ENCODE peak calls at places on chromosomes 13 and 19, in four cellular contexts. One of them, this sample, is unnamed.

GRCh38 chr13:30456290-30456689 is 9.4 kb downstream of the HMGB1 start:
- DNase-seq in IMR-90: no peak
- DNase-seq in choroid plexus epithelial cell: no peak
- DNase-seq in body of pancreas: no peak
- DNase-seq in this sample: no peak

GRCh38 chr13:33092422-33092987 is 76.3 kb downstream of the KL start:
- DNase-seq in IMR-90: no peak
- DNase-seq in body of pancreas: no peak
- DNase-seq in choroid plexus epithelial cell: no peak
- DNase-seq in this sample: no peak

GRCh38 chr19:40274585-40275544 is 10.3 kb downstream of the AKT2 start:
- DNase-seq in choroid plexus epithelial cell: no peak
- DNase-seq in body of pancreas: no peak
- DNase-seq in IMR-90: no peak
- DNase-seq in this sample: no peak

GRCh38 chr19:44255705-44256411 is 3.8 kb upstream of the ZNF233 start:
- DNase-seq in body of pancreas: no peak
- DNase-seq in IMR-90: no peak
- DNase-seq in choroid plexus epithelial cell: no peak
- DNase-seq in this sample: no peak

GRCh38 chr19:15673176-15673654 is 328 bp downstream of the CYP4F12 start:
- DNase-seq in body of pancreas: no peak
- DNase-seq in IMR-90: no peak
- DNase-seq in choroid plexus epithelial cell: no peak
- DNase-seq in this sample: no peak

GRCh38 chr13:74070065-74070464 is 64.1 kb downstream of the KLF12 start:
- DNase-seq in choroid plexus epithelial cell: no peak
- DNase-seq in IMR-90: no peak
- DNase-seq in body of pancreas: no peak
- DNase-seq in this sample: no peak

GRCh38 chr13:29581666-29582065 is 13.8 kb downstream of the SLC7A1 start:
- DNase-seq in IMR-90: no peak
- DNase-seq in choroid plexus epithelial cell: no peak
- DNase-seq in body of pancreas: no peak
- DNase-seq in this sample: no peak

GRCh38 chr19:15779756-15780476 is 7.5 kb upstream of the OR10H5 start:
- DNase-seq in IMR-90: no peak
- DNase-seq in body of pancreas: peak
- DNase-seq in choroid plexus epithelial cell: peak
- DNase-seq in this sample: no peak

GRCh38 chr13:98368019-98368418 is 190.9 kb upstream of the RNF113B start:
- DNase-seq in body of pancreas: no peak
- DNase-seq in IMR-90: peak
- DNase-seq in choroid plexus epithelial cell: peak
- DNase-seq in this sample: no peak

GRCh38 chr13:27379126-27379525 is 45.3 kb upstream of the GTF3A start:
- DNase-seq in choroid plexus epithelial cell: no peak
- DNase-seq in IMR-90: no peak
- DNase-seq in body of pancreas: no peak
- DNase-seq in this sample: no peak

GRCh38 chr19:46413262-46414031 is at the start of gene CCDC8:
- DNase-seq in body of pancreas: peak
- DNase-seq in IMR-90: peak
- DNase-seq in choroid plexus epithelial cell: peak
- DNase-seq in this sample: peak

GRCh38 chr13:80303225-80303811 is 37.6 kb downstream of the SPRY2 start:
- DNase-seq in choroid plexus epithelial cell: no peak
- DNase-seq in body of pancreas: no peak
- DNase-seq in IMR-90: no peak
- DNase-seq in this sample: no peak

GRCh38 chr13:38979891-38980627 is 10.6 kb downstream of the STOML3 start:
- DNase-seq in body of pancreas: peak
- DNase-seq in choroid plexus epithelial cell: peak
- DNase-seq in IMR-90: no peak
- DNase-seq in this sample: no peak

GRCh38 chr13:110531671-110532083 is 29.8 kb downstream of the RAB20 start:
- DNase-seq in choroid plexus epithelial cell: no peak
- DNase-seq in IMR-90: no peak
- DNase-seq in body of pancreas: no peak
- DNase-seq in this sample: no peak

GRCh38 chr19:39845621-39846175 is 481 bp downstream of the FBL start:
- DNase-seq in choroid plexus epithelial cell: peak
- DNase-seq in body of pancreas: no peak
- DNase-seq in IMR-90: no peak
- DNase-seq in this sample: no peak

GRCh38 chr13:114008964-114009589 is 35.2 kb upstream of the C13orf46 start:
- DNase-seq in IMR-90: no peak
- DNase-seq in choroid plexus epithelial cell: no peak
- DNase-seq in body of pancreas: no peak
- DNase-seq in this sample: no peak

GRCh38 chr19:33616346-33616745 is 5.4 kb upstream of the CHST8 start:
- DNase-seq in body of pancreas: no peak
- DNase-seq in IMR-90: no peak
- DNase-seq in choroid plexus epithelial cell: no peak
- DNase-seq in this sample: no peak

GRCh38 chr13:68727788-68728187 is 1379.8 kb upstream of the ATXN8OS start:
- DNase-seq in IMR-90: no peak
- DNase-seq in choroid plexus epithelial cell: no peak
- DNase-seq in body of pancreas: no peak
- DNase-seq in this sample: no peak

DNA sequence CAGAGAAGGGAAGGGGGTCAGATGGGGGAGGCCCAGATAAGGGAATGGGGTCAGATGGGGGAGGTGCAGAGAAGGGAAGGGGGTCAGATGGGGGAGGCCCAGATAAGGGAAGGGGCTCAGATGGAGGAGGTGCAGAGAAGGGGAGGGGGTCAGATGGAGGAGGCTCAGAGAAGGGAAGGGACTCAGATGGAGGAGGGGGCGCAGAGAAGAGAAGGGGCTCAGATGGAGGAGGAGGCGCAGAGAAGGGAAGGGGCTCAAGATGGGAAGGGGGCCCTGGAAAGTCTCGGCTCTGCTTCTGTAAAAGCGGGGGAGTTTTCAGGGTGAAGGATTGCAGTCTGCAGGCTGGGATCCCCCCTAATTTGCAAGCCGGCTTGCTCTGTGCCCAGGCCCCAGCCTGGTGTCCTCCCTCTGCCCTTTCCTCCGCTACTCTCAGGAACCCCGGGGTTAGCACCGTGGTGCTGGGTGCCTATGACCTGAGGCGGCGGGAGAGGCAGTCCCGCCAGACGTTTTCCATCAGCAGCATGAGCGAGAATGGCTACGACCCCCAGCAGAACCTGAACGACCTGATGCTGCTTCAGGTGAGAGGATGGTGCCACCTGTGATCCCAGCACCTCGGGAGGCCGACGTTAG is 1.6 kb downstream of the AZU1 start:
- DNase-seq in IMR-90: no peak
- DNase-seq in choroid plexus epithelial cell: no peak
- DNase-seq in body of pancreas: no peak
- DNase-seq in this sample: no peak
- H3K4me3 ChIP-seq in IMR-90: no peak
- H3K4me3 ChIP-seq in choroid plexus epithelial cell: no peak
- H3K4me3 ChIP-seq in body of pancreas: no peak
- H3K4me3 ChIP-seq in this sample: no peak

GRCh38 chr13:99766641-99767045 is 204.9 kb downstream of the ZIC5 start:
- DNase-seq in body of pancreas: no peak
- DNase-seq in choroid plexus epithelial cell: peak
- DNase-seq in IMR-90: no peak
- DNase-seq in this sample: no peak
- TF ChIP-seq CTCF in body of pancreas: no peak
- TF ChIP-seq CTCF in choroid plexus epithelial cell: peak
- TF ChIP-seq CTCF in IMR-90: no peak
- TF ChIP-seq CTCF in this sample: peak

DNA sequence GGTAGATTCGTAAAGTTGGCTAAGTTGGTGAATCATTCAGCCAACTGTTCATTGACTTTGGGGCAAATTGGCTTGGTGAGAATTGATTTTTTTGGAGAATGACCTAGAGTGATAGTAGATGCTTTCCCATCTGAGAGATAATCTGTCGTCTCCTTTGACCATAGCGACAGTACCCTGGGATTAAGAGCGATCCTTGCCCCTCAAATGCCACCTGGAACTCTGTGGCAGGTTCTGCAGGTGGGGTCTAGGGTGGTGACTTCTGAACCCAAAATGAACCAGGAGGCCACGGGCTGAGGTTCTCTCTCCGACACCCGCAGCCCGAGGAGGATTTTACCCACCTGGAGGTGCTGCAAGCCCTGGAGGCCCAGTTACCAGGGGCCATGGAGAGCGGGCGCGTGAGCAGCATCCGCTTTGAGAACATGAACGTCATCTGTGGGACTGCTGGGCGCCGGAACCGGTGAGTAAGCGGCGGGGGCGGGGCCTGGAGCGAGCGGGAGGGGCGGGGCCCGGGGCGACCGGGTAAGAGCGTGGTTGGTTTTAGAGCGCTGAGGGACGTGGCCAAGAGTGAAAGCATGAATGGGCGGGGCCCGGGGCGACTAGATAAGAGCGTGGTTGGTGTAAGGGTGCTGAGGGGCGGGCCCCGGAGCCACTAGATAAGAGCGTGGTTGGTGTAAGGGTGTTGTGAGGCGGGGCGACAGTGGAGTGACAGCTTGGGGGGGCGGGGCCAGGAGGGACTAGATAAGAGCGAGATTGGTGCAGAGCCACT is 8.6 kb downstream of the C19orf81 start:
- DNase-seq in choroid plexus epithelial cell: peak
- DNase-seq in IMR-90: peak
- DNase-seq in body of pancreas: peak
- DNase-seq in this sample: peak
- H3K4me3 ChIP-seq in choroid plexus epithelial cell: no peak
- H3K4me3 ChIP-seq in IMR-90: peak
- H3K4me3 ChIP-seq in body of pancreas: no peak
- H3K4me3 ChIP-seq in this sample: peak

DNA sequence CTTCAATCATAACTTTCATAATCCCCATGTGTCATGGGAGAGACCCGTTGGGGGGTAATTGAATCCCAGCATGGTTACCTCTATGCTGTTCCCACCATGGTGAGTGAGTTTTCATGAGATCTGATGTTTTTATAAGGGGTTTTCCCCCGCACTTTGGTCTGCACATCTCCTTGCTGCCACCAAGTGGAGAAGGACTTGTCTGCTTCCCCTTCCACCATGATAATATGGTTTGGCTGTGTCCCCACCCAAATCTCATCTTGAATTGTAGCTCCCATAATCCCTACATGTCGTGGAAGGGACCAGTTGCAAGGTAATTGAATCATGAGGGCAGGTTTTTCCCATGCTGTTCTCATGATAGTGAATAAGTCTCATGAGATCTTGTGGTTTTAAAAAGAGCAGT is 524.9 kb downstream of the SLITRK5 start:
- DNase-seq in choroid plexus epithelial cell: no peak
- DNase-seq in IMR-90: no peak
- DNase-seq in body of pancreas: no peak
- DNase-seq in this sample: no peak
- TF ChIP-seq CTCF in choroid plexus epithelial cell: no peak
- TF ChIP-seq CTCF in IMR-90: no peak
- TF ChIP-seq CTCF in body of pancreas: no peak
- TF ChIP-seq CTCF in this sample: no peak

This sample was measured in AG09309.